ENCODE peak calls at places on chromosomes 11 and 22, in eight cellular contexts. E is AG04450, Y is neural progenitor cell, B is BE2C, J is ovary, L is sigmoid colon, F is upper lobe of right lung, Q is SK-N-SH. C is an unnamed sample.

GRCh38 chr11:29018631-29019030 is 910.4 kb downstream of the METTL15 start:
- DNase-seq in F (no peak), L (no peak), Q (no peak), E (peak), J (no peak), Y (no peak), B (no peak), C (no peak)

GRCh38 chr11:20156876-20157613 is 3.2 kb downstream of the DBX1 start:
- DNase-seq in Q (no peak), J (no peak), E (no peak), F (no peak), B (no peak), Y (peak), L (no peak), C (no peak)

GRCh38 chr22:46846154-46846831 is 83.8 kb downstream of the TBC1D22A start:
- DNase-seq in Q (no peak), B (no peak), Y (no peak), J (no peak), E (no peak), F (no peak), L (no peak), C (no peak)

GRCh38 chr11:12157241-12157661 is 46.9 kb downstream of the MICAL2 start:
- DNase-seq in Y (no peak), F (no peak), J (no peak), L (no peak), Q (no peak), B (no peak), E (no peak), C (no peak)

GRCh38 chr11:62830904-62831519 is 839 bp downstream of the STX5 start:
- DNase-seq in B (peak), E (no peak), J (no peak), Y (peak), Q (peak), F (no peak), L (peak), C (no peak)

GRCh38 chr22:17772249-17772962 is 1.9 kb downstream of the BID start:
- DNase-seq in E (no peak), F (no peak), L (peak), Q (peak), Y (no peak), B (peak), J (no peak), C (no peak)

GRCh38 chr11:122007611-122008071 is 108.4 kb downstream of the BLID start:
- DNase-seq in B (no peak), F (no peak), Y (no peak), L (peak), Q (no peak), J (peak), E (no peak), C (no peak)

GRCh38 chr22:47795477-47796127 is 1033.2 kb downstream of the TBC1D22A start:
- DNase-seq in L (no peak), E (no peak), B (no peak), Y (peak), F (no peak), J (no peak), Q (no peak), C (no peak)

GRCh38 chr11:118341749-118342489 is 586 bp downstream of the CD3D start:
- DNase-seq in B (no peak), Y (no peak), L (no peak), Q (no peak), E (no peak), J (no peak), F (no peak), C (no peak)

GRCh38 chr22:48044484-48045060 is 1282.1 kb downstream of the TBC1D22A start:
- DNase-seq in Y (no peak), Q (no peak), B (no peak), L (no peak), F (no peak), E (no peak), J (no peak), C (no peak)

GRCh38 chr11:129861702-129862107 is 33.7 kb downstream of the NFRKB start:
- DNase-seq in F (peak), J (peak), L (no peak), Q (no peak), E (peak), B (no peak), Y (peak), C (peak)
- H3K4me3 ChIP-seq in F (peak), J (no peak), L (no peak), Q (no peak), E (no peak), B (no peak), Y (no peak), C (no peak)

GRCh38 chr11:116249561-116249960 is 523.2 kb downstream of the BUD13 start:
- DNase-seq in Q (no peak), L (no peak), Y (no peak), E (no peak), J (no peak), B (no peak), F (no peak), C (no peak)
- TF ChIP-seq CTCF in Q (no peak), L (no peak), Y (no peak), E (peak), J (no peak), B (peak), F (no peak), C (no peak)

GRCh38 chr11:32831241-32831640 is 1.5 kb downstream of the PRRG4 start:
- DNase-seq in J (no peak), Y (no peak), Q (no peak), F (no peak), E (no peak), L (no peak), B (no peak), C (no peak)
- H3K4me3 ChIP-seq in J (no peak), Y (no peak), Q (no peak), F (no peak), E (no peak), L (no peak), B (no peak), C (no peak)

GRCh38 chr11:115069599-115069998 is 391.3 kb downstream of the NXPE2 start:
- DNase-seq in B (no peak), Q (no peak), L (no peak), Y (no peak), E (no peak), J (no peak), F (no peak), C (no peak)
- TF ChIP-seq CTCF in B (no peak), Q (no peak), L (no peak), Y (no peak), E (no peak), J (no peak), F (no peak), C (no peak)

GRCh38 chr11:64249038-64249437 is 2.3 kb upstream of the PLCB3 start:
- DNase-seq in J (no peak), Q (no peak), B (no peak), L (no peak), F (no peak), Y (no peak), E (no peak), C (no peak)
- H3K4me3 ChIP-seq in J (no peak), Q (no peak), B (no peak), L (no peak), F (no peak), Y (no peak), E (no peak), C (no peak)

GRCh38 chr11:73078631-73079030 is 63.5 kb downstream of the FCHSD2 start:
- DNase-seq in E (no peak), Y (no peak), Q (no peak), B (no peak), L (no peak), J (no peak), F (no peak), C (no peak)

GRCh38 chr11:73072935-73073481 is 69.1 kb downstream of the FCHSD2 start:
- DNase-seq in L (no peak), Y (no peak), J (no peak), Q (no peak), E (no peak), B (no peak), F (no peak), C (no peak)

DNA sequence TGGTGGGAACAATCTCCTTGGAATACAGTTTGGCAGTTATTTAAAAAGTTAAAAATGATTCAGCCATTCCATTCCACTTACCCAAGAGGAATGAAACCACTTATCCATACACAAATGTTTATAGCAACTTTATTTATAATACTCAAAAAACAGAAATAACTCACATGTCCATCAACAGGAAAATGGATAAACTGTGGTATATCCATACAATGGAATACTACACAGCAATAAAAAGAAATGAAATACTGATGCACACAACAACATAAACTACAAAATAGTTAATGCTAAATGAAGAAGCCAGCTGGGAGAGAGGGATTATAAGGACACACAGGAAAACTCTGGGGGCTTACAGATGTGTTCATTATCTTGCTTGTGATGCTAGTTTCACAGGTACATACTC is 64.7 kb downstream of the FCHSD2 start:
- DNase-seq in Q (no peak), Y (no peak), J (no peak), B (no peak), L (no peak), E (no peak), F (no peak), C (no peak)
- TF ChIP-seq CTCF in Q (no peak), Y (no peak), J (no peak), B (no peak), L (no peak), E (no peak), F (no peak), C (no peak)

GRCh38 chr22:50674127-50674493 is 1.5 kb downstream of the SHANK3 start:
- DNase-seq in L (no peak), E (no peak), B (no peak), F (no peak), Q (peak), Y (peak), J (no peak), C (no peak)
- H3K4me3 ChIP-seq in L (peak), E (no peak), B (no peak), F (peak), Q (no peak), Y (peak), J (peak), C (no peak)

GRCh38 chr22:23395476-23396361 is 184.4 kb downstream of the IGLL1 start:
- DNase-seq in E (no peak), B (no peak), Q (no peak), F (peak), Y (no peak), J (peak), L (peak), C (no peak)
- TF ChIP-seq CTCF in E (no peak), B (no peak), Q (no peak), F (no peak), Y (no peak), J (no peak), L (no peak), C (no peak)

DNA sequence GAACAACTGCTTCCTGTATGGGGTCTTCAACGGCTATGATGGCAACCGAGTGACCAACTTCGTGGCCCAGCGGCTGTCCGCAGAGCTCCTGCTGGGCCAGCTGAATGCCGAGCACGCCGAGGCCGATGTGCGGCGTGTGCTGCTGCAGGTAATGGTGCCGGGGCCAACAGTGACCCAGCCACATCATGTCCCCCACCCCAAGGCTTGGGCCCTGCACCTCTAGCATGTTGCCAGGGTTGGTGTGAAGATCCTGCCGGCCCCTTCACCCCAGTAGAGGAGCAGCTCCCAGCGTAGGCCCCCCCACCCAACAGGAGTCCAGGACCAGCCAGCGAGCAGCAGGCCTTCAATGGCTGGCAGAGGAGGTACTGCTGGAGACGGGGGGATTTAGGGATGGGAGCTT is 15.9 kb downstream of the TAB1 start:
- DNase-seq in E (no peak), B (no peak), F (no peak), Q (no peak), J (no peak), L (no peak), Y (no peak), C (no peak)
- H3K4me3 ChIP-seq in E (no peak), B (no peak), F (no peak), Q (no peak), J (no peak), L (no peak), Y (no peak), C (no peak)

C was measured in HFF-Myc.